ENCODE peak calls at places on chromosomes 3 and 15, in six cellular contexts. P, G, C, Y, N and K are unnamed samples.

GRCh38 chr3:146164071-146164470 is 3.1 kb upstream of the PLOD2 start:
- DNase-seq in G (no peak), N (no peak), C (no peak), P (no peak), Y (no peak), K (no peak)

GRCh38 chr3:10855871-10856662 is 40.0 kb downstream of the SLC6A11 start:
- DNase-seq in P (no peak), Y (no peak), C (no peak), N (no peak), G (no peak), K (no peak)

GRCh38 chr3:177552051-177552450 is 354.8 kb upstream of the TBL1XR1 start:
- DNase-seq in P (no peak), C (no peak), G (no peak), Y (no peak), N (no peak), K (no peak)

GRCh38 chr15:62896969-62897486 is 145.5 kb upstream of the TPM1 start:
- DNase-seq in P (no peak), C (peak; percentile 94), G (peak; percentile 97), N (no peak), Y (peak; percentile 81), K (peak; percentile 97)

GRCh38 chr3:141979050-141979671 is 102.7 kb downstream of the ATP1B3 start:
- DNase-seq in N (no peak), P (no peak), G (peak; percentile 38), Y (no peak), C (no peak), K (no peak)

GRCh38 chr3:126908752-126909275 is 74.1 kb upstream of the PLXNA1 start:
- DNase-seq in N (no peak), P (peak; percentile 65), Y (no peak), C (no peak), G (no peak), K (no peak)

GRCh38 chr15:78195735-78196201 is 38.6 kb downstream of the ACSBG1 start:
- DNase-seq in Y (peak; percentile 62), G (no peak), N (peak; percentile 81), C (peak; percentile 70), P (peak; percentile 49), K (no peak)

GRCh38 chr15:48798319-48798718 is 12.6 kb downstream of the CEP152 start:
- DNase-seq in G (no peak), Y (no peak), C (no peak), N (no peak), P (no peak), K (no peak)

GRCh38 chr3:63051920-63052319 is 176.7 kb upstream of the CADPS start:
- DNase-seq in Y (peak; percentile 1), G (peak; percentile 50), P (no peak), N (no peak), C (no peak), K (no peak)

GRCh38 chr15:35470441-35470840 is 75.5 kb downstream of the DPH6 start:
- DNase-seq in P (no peak), G (no peak), C (no peak), N (no peak), Y (no peak), K (no peak)

GRCh38 chr3:16200411-16200810 is 25.9 kb downstream of the GALNT15 start:
- DNase-seq in N (no peak), G (no peak), Y (no peak), C (no peak), P (peak; percentile 13), K (no peak)

GRCh38 chr15:82301296-82302016 is 38.8 kb downstream of the SAXO2 start:
- DNase-seq in C (no peak), Y (no peak), N (no peak), G (no peak), P (no peak), K (no peak)

GRCh38 chr15:35657679-35658201 is 111.8 kb upstream of the DPH6 start:
- DNase-seq in C (no peak), Y (no peak), P (no peak), N (no peak), G (no peak), K (no peak)

GRCh38 chr3:173913397-173913796 is 515.9 kb downstream of the NLGN1 start:
- DNase-seq in P (no peak), Y (no peak), C (no peak), N (no peak), G (no peak), K (no peak)

GRCh38 chr3:191300422-191300821 is 28.8 kb upstream of the CCDC50 start:
- DNase-seq in P (peak; percentile 40), Y (no peak), G (no peak), N (no peak), C (no peak), K (no peak)

GRCh38 chr3:144362126-144362525 is 390.5 kb downstream of the DIPK2A start:
- DNase-seq in N (no peak), G (peak; percentile 72), Y (no peak), C (no peak), P (no peak), K (no peak)

GRCh38 chr3:102053375-102053989 is 204.2 kb downstream of the NFKBIZ start:
- DNase-seq in P (no peak), C (no peak), Y (no peak), N (no peak), G (no peak), K (peak; percentile 82)

GRCh38 chr3:184491011-184491576 is 70.5 kb upstream of the EPHB3 start:
- DNase-seq in N (no peak), Y (peak; percentile 55), G (no peak), C (no peak), P (no peak), K (no peak)

GRCh38 chr15:68368731-68369435 is 63.1 kb downstream of the ITGA11 start:
- DNase-seq in C (no peak), P (no peak), G (no peak), Y (no peak), N (no peak), K (no peak)

GRCh38 chr3:7977245-7978103 is 524.1 kb upstream of the LMCD1 start:
- DNase-seq in P (no peak), G (no peak), C (no peak), N (peak; percentile 6), Y (peak; percentile 12), K (peak; percentile 67)

GRCh38 chr3:2166552-2166951 is 67.9 kb downstream of the CNTN4 start:
- DNase-seq in Y (peak; percentile 14), N (no peak), C (no peak), G (no peak), P (no peak), K (peak; percentile 9)
- TF ChIP-seq CTCF in Y (peak; percentile 20), N (no peak), C (no peak), G (no peak), P (no peak), K (peak; percentile 57)

DNA sequence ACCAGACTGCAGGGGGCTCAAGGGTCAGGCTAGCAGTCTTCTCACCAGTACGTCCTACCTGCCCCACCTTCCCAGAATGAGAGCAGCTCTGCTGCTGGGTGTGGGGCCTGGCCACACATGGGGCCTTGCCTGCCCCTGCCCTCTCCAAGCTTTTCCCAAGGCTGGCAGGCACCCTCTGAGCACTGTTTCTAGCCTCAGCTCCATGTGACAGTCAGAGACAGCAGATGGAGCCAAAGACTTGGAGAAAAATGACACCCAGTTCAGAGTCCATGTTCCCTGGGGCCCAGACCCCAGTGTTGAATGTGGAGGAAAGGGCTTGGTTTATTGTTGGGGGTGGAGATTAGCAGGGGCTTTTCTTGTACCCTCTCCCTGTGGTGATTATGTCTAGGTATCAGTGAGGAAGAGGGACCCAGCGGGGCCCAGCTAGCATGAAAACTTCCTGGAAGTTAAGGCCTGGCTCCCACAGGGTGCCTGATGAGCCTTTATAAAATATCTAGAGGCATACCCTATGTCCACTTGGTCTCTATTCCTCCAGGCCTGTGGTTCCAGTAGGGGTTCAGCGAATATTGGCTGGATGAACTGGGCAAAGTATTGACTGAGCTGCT is 153.8 kb downstream of the EEFSEC start:
- DNase-seq in Y (peak; percentile 52), N (no peak), C (peak; percentile 45), G (no peak), P (no peak), K (no peak)
- TF ChIP-seq CTCF in Y (peak; percentile 21), N (no peak), C (no peak), G (no peak), P (no peak), K (peak; percentile 32)

DNA sequence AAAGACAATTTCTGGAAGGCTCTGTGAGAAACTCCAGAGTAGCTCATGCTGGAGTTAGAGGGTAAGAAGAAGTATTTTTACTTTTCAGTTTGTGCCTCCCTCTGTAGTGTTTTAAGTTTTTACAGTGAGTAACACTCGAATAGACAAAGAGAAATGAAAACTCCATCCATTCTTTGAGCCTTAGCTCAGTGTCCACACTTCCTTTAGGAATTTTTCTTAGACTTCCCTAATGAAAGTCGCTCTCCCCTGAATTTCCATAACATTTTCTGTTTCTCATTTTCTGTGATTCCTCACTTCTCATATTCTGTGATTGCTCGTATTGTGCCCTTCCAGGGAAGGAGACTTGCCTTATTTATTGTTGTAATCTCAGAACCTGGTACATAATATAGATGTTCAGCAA is 2.1 kb downstream of the BLOC1S6 start:
- DNase-seq in C (no peak), P (no peak), Y (no peak), N (no peak), G (no peak), K (no peak)
- TF ChIP-seq CTCF in C (no peak), P (no peak), Y (no peak), N (no peak), G (no peak), K (no peak)

GRCh38 chr3:158091526-158091925 is 14.7 kb downstream of the SHOX2 start:
- DNase-seq in N (no peak), Y (no peak), P (no peak), C (no peak), G (peak; percentile 88), K (no peak)
- TF ChIP-seq CTCF in N (no peak), Y (no peak), P (no peak), C (no peak), G (peak; percentile 49), K (peak; percentile 49)